ENCODE peak calls at places on chromosomes 5 and 9, in five cellular contexts. One of them, this sample, is unnamed.

GRCh38 chr5:37471666-37472197 is 92.6 kb downstream of the WDR70 start:
- DNase-seq in PC-3: no peak
- DNase-seq in activated B cell treated with CpG ODN at 0.5 μM for 24 hours: no peak
- DNase-seq in RKO: no peak
- DNase-seq in M059J: no peak
- DNase-seq in this sample: no peak

GRCh38 chr5:178625679-178626483 is 969 bp downstream of the CLK4 start:
- DNase-seq in PC-3: peak
- DNase-seq in activated B cell treated with CpG ODN at 0.5 μM for 24 hours: no peak
- DNase-seq in RKO: peak
- DNase-seq in M059J: peak
- DNase-seq in this sample: peak

GRCh38 chr9:120308495-120308894 is 271.5 kb downstream of the CDK5RAP2 start:
- DNase-seq in PC-3: no peak
- DNase-seq in activated B cell treated with CpG ODN at 0.5 μM for 24 hours: no peak
- DNase-seq in RKO: no peak
- DNase-seq in M059J: no peak
- DNase-seq in this sample: no peak

GRCh38 chr9:95764490-95764889 is 111.0 kb upstream of the ERCC6L2 start:
- DNase-seq in PC-3: no peak
- DNase-seq in activated B cell treated with CpG ODN at 0.5 μM for 24 hours: no peak
- DNase-seq in RKO: no peak
- DNase-seq in M059J: no peak
- DNase-seq in this sample: no peak

GRCh38 chr5:149851211-149851610 is 93.4 kb downstream of the PDE6A start:
- DNase-seq in PC-3: no peak
- DNase-seq in activated B cell treated with CpG ODN at 0.5 μM for 24 hours: no peak
- DNase-seq in RKO: no peak
- DNase-seq in M059J: no peak
- DNase-seq in this sample: no peak

GRCh38 chr5:90558344-90559192 is at the start of gene ADGRV1:
- DNase-seq in PC-3: peak
- DNase-seq in activated B cell treated with CpG ODN at 0.5 μM for 24 hours: no peak
- DNase-seq in RKO: no peak
- DNase-seq in M059J: peak
- DNase-seq in this sample: peak

GRCh38 chr5:118115791-118116190 is 872.6 kb downstream of the DTWD2 start:
- DNase-seq in PC-3: peak
- DNase-seq in activated B cell treated with CpG ODN at 0.5 μM for 24 hours: no peak
- DNase-seq in RKO: no peak
- DNase-seq in M059J: no peak
- DNase-seq in this sample: no peak

GRCh38 chr5:81808106-81808505 is 57.2 kb upstream of the SSBP2 start:
- DNase-seq in PC-3: no peak
- DNase-seq in activated B cell treated with CpG ODN at 0.5 μM for 24 hours: no peak
- DNase-seq in RKO: no peak
- DNase-seq in M059J: no peak
- DNase-seq in this sample: no peak

GRCh38 chr9:1456301-1456999 is 406.3 kb downstream of the DMRT2 start:
- DNase-seq in PC-3: no peak
- DNase-seq in activated B cell treated with CpG ODN at 0.5 μM for 24 hours: no peak
- DNase-seq in RKO: no peak
- DNase-seq in M059J: no peak
- DNase-seq in this sample: no peak

GRCh38 chr5:13976867-13977479 is 32.5 kb upstream of the DNAH5 start:
- DNase-seq in PC-3: peak
- DNase-seq in activated B cell treated with CpG ODN at 0.5 μM for 24 hours: no peak
- DNase-seq in RKO: peak
- DNase-seq in M059J: peak
- DNase-seq in this sample: peak

GRCh38 chr9:114309096-114309495 is 13.8 kb upstream of the ORM1 start:
- DNase-seq in PC-3: no peak
- DNase-seq in activated B cell treated with CpG ODN at 0.5 μM for 24 hours: peak
- DNase-seq in RKO: no peak
- DNase-seq in M059J: no peak
- DNase-seq in this sample: no peak

GRCh38 chr9:123484130-123484529 is 128.1 kb downstream of the CRB2 start:
- DNase-seq in PC-3: no peak
- DNase-seq in activated B cell treated with CpG ODN at 0.5 μM for 24 hours: no peak
- DNase-seq in RKO: no peak
- DNase-seq in M059J: no peak
- DNase-seq in this sample: no peak

GRCh38 chr5:177973066-177973635 is 22.9 kb downstream of the PROP1 start:
- DNase-seq in PC-3: no peak
- DNase-seq in activated B cell treated with CpG ODN at 0.5 μM for 24 hours: no peak
- DNase-seq in RKO: no peak
- DNase-seq in M059J: no peak
- DNase-seq in this sample: no peak

GRCh38 chr9:14895806-14896205 is 14.4 kb downstream of the FREM1 start:
- DNase-seq in PC-3: peak
- DNase-seq in activated B cell treated with CpG ODN at 0.5 μM for 24 hours: no peak
- DNase-seq in RKO: peak
- DNase-seq in M059J: peak
- DNase-seq in this sample: no peak

GRCh38 chr9:84808416-84808815 is 138.9 kb downstream of the NTRK2 start:
- DNase-seq in PC-3: no peak
- DNase-seq in activated B cell treated with CpG ODN at 0.5 μM for 24 hours: no peak
- DNase-seq in RKO: no peak
- DNase-seq in M059J: peak
- DNase-seq in this sample: no peak

GRCh38 chr9:89668216-89668867 is 63.5 kb downstream of the GADD45G start:
- DNase-seq in PC-3: no peak
- DNase-seq in activated B cell treated with CpG ODN at 0.5 μM for 24 hours: no peak
- DNase-seq in RKO: no peak
- DNase-seq in M059J: no peak
- DNase-seq in this sample: no peak